ENCODE peak calls at places on chromosome 4, in seven cellular contexts. L is A549; A is CD8-positive, alpha-beta T cell; E is aorta; Y is effector memory CD4-positive, alpha-beta T cell; S is HCT116; K is suprapubic skin. O is an unnamed sample. For H3K4me1, the result is how much of the 10 kb centered on the place peaks cover.

GRCh38 chr4:81031389-81032173 is 1.1 kb downstream of the BMP3 start:
- DNase-seq in L (no peak), A (no peak), E (no peak), Y (no peak), S (no peak), K (no peak), O (no peak)

GRCh38 chr4:106095408-106095807 is 200.1 kb downstream of the NPNT start:
- DNase-seq in L (no peak), A (no peak), E (no peak), Y (no peak), S (no peak), K (no peak), O (no peak)

GRCh38 chr4:176671532-176671931 is 121.2 kb downstream of the VEGFC start:
- DNase-seq in L (no peak), A (no peak), E (no peak), Y (no peak), S (no peak), K (no peak), O (no peak)

GRCh38 chr4:89617256-89617655 is 219.7 kb downstream of the SNCA start:
- DNase-seq in L (no peak), A (no peak), E (no peak), Y (no peak), S (no peak), K (no peak), O (no peak)

GRCh38 chr4:143482753-143483362 is 30.6 kb upstream of the SMARCA5 start:
- DNase-seq in L (peak), A (no peak), E (no peak), Y (no peak), S (peak), K (no peak), O (peak)

GRCh38 chr4:51930557-51930956 is 87.6 kb downstream of the DCUN1D4 start:
- DNase-seq in L (no peak), A (no peak), E (no peak), Y (no peak), S (no peak), K (no peak), O (no peak)

GRCh38 chr4:16157609-16158503 is 68.4 kb downstream of the TAPT1 start:
- DNase-seq in L (no peak), A (no peak), E (no peak), Y (no peak), S (no peak), K (no peak), O (no peak)

GRCh38 chr4:125323547-125324100 is 8.9 kb downstream of the FAT4 start:
- DNase-seq in L (peak), A (no peak), E (no peak), Y (no peak), S (no peak), K (no peak), O (no peak)

GRCh38 chr4:21710212-21710843 is 238.2 kb downstream of the KCNIP4 start:
- DNase-seq in L (no peak), A (no peak), E (no peak), Y (no peak), S (no peak), K (no peak), O (no peak)

GRCh38 chr4:11805837-11806236 is 377.1 kb upstream of the HS3ST1 start:
- DNase-seq in L (peak), A (no peak), E (no peak), Y (no peak), S (peak), K (no peak), O (peak)

GRCh38 chr4:97942951-97943350 is 200.3 kb downstream of the STPG2 start:
- DNase-seq in L (no peak), A (no peak), E (no peak), Y (no peak), S (no peak), K (no peak), O (no peak)

GRCh38 chr4:97938141-97938540 is 205.1 kb downstream of the STPG2 start:
- DNase-seq in L (no peak), A (no peak), E (peak), Y (no peak), S (no peak), K (no peak), O (no peak)

GRCh38 chr4:97942137-97942536 is 201.1 kb downstream of the STPG2 start:
- DNase-seq in L (no peak), A (no peak), E (no peak), Y (no peak), S (peak), K (no peak), O (no peak)
- H3K27ac ChIP-seq in L (no peak), A (no peak), E (no peak), Y (no peak), S (no peak), K (no peak), O (no peak)

DNA sequence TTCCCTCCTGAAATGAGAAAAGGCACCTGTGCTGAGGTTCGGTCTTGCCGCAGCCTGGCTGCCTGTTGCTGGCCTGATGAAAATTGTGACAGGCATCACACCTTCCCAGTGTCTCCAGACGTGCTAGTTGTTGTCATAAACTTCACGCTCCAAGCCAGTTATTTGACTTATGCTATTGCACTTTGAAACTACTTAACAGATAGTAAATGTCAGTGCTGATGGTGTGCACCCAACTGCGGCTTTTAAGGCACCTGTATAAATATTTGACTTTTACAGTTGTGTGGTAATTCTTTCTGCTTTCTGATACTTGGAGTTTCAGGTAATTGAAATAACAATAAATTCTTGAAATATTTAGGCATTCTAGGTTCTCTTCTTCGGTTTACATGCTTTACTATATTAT is 1.8 kb downstream of the WWC2 start:
- DNase-seq in L (peak), A (no peak), E (no peak), Y (no peak), S (no peak), K (no peak), O (no peak)
- H3K4me3 ChIP-seq in L (peak), A (no peak), E (no peak), Y (no peak), S (peak), K (peak), O (no peak)

DNA sequence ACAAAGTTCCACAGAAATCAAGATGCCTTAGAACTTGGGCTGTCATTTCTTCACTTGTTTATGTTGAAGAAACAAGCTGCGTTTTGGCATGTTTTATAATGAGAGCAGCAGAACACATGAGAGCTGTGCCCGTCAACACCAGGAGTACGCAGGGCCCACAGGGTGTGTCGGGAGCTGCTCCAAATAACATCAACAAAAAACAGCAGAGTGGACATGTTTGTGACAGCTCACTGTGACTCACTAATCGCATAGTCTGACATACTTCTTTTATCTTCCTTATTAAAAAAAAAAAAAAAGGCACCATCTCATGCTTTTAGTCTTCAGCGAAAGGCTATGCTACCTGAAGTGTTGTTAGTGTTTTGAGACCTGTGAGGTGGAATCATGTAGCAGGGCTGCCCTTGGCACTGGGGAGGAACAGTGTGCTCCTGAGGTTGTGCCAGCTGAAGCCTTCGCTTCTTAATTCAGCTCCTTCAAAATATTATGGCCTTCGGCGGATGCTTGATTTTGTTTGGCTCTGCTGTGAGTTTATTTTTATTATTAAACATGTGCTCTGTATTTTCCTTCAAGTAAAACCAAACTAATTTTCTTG is 32.8 kb downstream of the FHDC1 start:
- DNase-seq in L (no peak), A (no peak), E (no peak), Y (no peak), S (no peak), K (no peak), O (no peak)
- H3K4me1 ChIP-seq in L (under half), A (under half), E (under half), Y (under half), S (under half), K (under half), O (under half)

DNA sequence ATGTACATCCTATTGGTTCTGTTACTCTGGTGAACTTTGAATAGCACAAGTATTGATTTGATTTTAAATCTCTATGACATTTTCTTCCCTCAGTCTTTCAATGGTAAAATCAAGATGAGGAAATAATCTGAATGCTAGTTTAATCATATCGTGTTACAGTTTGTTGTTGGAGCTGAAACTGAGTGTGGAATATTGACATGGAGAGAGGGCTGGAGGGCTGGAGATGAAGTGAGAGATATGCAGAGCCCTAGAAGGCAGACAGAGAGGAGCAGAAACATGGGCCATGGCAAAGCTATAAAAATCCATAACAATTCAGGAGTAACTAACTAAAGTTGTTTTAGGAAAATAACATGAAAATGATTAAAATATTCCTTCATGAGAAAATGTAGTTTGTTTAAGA is 141.1 kb downstream of the BANK1 start:
- DNase-seq in L (no peak), A (no peak), E (no peak), Y (no peak), S (no peak), K (no peak), O (no peak)
- H3K27ac ChIP-seq in L (no peak), A (no peak), E (no peak), Y (no peak), S (no peak), K (no peak), O (no peak)

GRCh38 chr4:107212565-107212964 is 176.5 kb upstream of the DKK2 start:
- DNase-seq in L (no peak), A (no peak), E (no peak), Y (no peak), S (no peak), K (no peak), O (no peak)

GRCh38 chr4:107213410-107213809 is 177.3 kb upstream of the DKK2 start:
- DNase-seq in L (no peak), A (no peak), E (no peak), Y (no peak), S (no peak), K (no peak), O (no peak)

GRCh38 chr4:107213880-107214279 is 177.8 kb upstream of the DKK2 start:
- DNase-seq in L (no peak), A (no peak), E (no peak), Y (no peak), S (no peak), K (no peak), O (no peak)

GRCh38 chr4:107216379-107216778 is 180.3 kb upstream of the DKK2 start:
- DNase-seq in L (no peak), A (no peak), E (no peak), Y (no peak), S (no peak), K (no peak), O (no peak)

GRCh38 chr4:107215222-107215621 is 179.1 kb upstream of the DKK2 start:
- DNase-seq in L (no peak), A (no peak), E (no peak), Y (no peak), S (no peak), K (no peak), O (no peak)
- H3K4me3 ChIP-seq in L (no peak), A (no peak), E (no peak), Y (no peak), S (no peak), K (no peak), O (no peak)

DNA sequence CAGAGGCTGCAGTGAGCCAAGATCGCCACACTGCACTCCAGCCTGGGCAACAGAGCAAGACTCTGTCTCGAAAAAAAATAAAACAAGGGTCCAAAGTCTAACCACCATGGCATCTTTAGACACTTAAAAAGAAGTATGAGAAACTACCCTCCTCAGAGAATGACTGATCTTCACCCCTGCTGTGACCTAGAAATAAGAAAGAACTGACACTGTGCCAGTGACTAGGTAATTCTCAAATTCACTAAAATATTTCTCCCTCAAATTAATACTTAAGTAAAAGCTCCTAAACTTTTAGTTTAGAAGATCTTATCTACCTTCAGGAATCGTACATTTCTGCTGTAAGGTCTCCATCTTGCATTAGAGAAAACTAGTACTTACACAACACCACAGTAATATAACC is 80.3 kb downstream of the AFAP1 start:
- DNase-seq in L (no peak), A (no peak), E (no peak), Y (no peak), S (no peak), K (no peak), O (no peak)
- H3K4me1 ChIP-seq in L (half or more), A (under half), E (under half), Y (under half), S (under half), K (under half), O (under half)

DNA sequence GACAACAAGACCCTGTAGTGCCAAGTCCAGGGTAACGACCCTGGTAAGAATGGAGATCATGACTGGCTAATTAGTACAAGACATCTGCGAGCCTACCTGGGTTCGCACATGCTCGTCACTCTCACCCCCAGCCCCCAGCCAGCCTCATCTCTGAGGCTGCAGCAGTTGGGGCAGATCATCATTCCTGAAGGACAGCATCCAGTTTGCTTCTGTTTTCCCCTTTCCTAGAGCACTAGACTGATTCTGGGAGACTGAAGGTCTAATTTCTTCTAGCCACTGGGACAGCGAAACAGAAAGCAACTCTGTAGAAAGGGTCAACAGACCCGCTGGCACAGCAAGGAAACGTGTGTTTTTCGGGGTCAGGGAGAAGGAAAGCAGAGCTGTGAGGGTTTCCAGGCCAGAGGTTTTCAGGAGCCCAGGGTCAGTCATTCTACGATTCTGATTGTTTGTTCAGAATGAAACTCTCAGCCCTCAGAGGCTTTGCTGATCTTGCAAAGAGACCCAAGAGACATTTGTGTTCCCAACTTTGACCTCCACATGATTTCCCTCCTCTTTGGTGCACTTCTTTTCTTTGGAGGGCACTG is 343.1 kb upstream of the NOCT start:
- DNase-seq in L (no peak), A (no peak), E (no peak), Y (no peak), S (no peak), K (no peak), O (no peak)
- H3K27ac ChIP-seq in L (no peak), A (no peak), E (no peak), Y (no peak), S (no peak), K (no peak), O (no peak)

DNA sequence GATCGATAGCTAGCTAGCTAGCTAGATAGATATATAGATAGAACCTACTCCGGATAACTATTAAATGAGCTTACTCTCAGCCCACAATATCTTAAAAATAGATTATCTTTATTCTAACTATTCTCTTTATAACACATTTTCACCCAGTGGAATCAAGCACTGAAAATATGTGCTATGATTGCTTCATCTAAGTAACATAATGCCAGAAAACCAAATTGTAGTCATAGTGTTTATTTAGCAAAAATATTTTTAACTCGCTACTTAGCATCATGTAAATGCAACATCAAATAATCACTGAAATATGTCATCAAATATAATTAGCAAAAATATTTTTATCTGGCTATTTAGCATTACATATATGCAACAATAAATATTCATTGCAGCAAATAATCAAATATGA is 1.5 kb downstream of the TMEM156 start:
- DNase-seq in L (no peak), A (no peak), E (no peak), Y (no peak), S (no peak), K (no peak), O (no peak)
- H3K4me3 ChIP-seq in L (peak), A (peak), E (no peak), Y (peak), S (no peak), K (no peak), O (peak)

GRCh38 chr4:1291996-1292702 is 2.5 kb downstream of the MAEA start:
- DNase-seq in L (no peak), A (peak), E (peak), Y (no peak), S (no peak), K (peak), O (no peak)
- H3K4me1 ChIP-seq in L (under half), A (under half), E (under half), Y (under half), S (under half), K (half or more), O (under half)

O was measured in Karpas-422.